ENCODE peak calls at places on chromosomes 7 and 10, in four cellular contexts. F is left colon, W is astrocyte, D is GM12864. P is an unnamed sample.

GRCh38 chr10:47024399-47025252 is 113.4 kb downstream of the PTPN20 start:
- DNase-seq in D (peak; percentile 29), W (peak; percentile 14), F (peak; percentile 38), P (peak; percentile 79)

GRCh38 chr10:5546891-5547683 is 22.3 kb downstream of the CALML3 start:
- DNase-seq in F (peak; percentile 90), D (no peak), W (peak; percentile 58), P (peak; percentile 85)

GRCh38 chr7:41685684-41686083 is 17.2 kb downstream of the INHBA start:
- DNase-seq in F (no peak), D (no peak), W (peak; percentile 88), P (no peak)

GRCh38 chr7:12269100-12269895 is 58.2 kb downstream of the TMEM106B start:
- DNase-seq in W (no peak), F (no peak), D (no peak), P (no peak)

GRCh38 chr7:138304071-138304320 is 156.1 kb upstream of the TRIM24 start:
- DNase-seq in W (no peak), D (no peak), F (no peak), P (no peak)

GRCh38 chr10:43461950-43462349 is 25.0 kb downstream of the ZNF487 start:
- DNase-seq in F (no peak), W (peak; percentile 60), D (peak; percentile 65), P (no peak)

GRCh38 chr7:33761440-33762080 is 143.8 kb upstream of the BMPER start:
- DNase-seq in W (no peak), F (no peak), D (no peak), P (no peak)

GRCh38 chr7:132933076-132933466 is 148.8 kb downstream of the CHCHD3 start:
- DNase-seq in W (peak; percentile 82), F (no peak), D (no peak), P (no peak)

GRCh38 chr7:57443567-57443966 is 6.4 kb upstream of the ZNF716 start:
- DNase-seq in D (no peak), F (no peak), W (no peak), P (no peak)

GRCh38 chr7:2982831-2983230 is 60.8 kb downstream of the CARD11 start:
- DNase-seq in W (no peak), D (no peak), F (no peak), P (no peak)

GRCh38 chr7:4028221-4028620 is 653.9 kb upstream of the FOXK1 start:
- DNase-seq in F (no peak), W (no peak), D (no peak), P (no peak)

GRCh38 chr10:17214486-17214885 is 13.0 kb upstream of the TRDMT1 start:
- DNase-seq in W (no peak), F (no peak), D (no peak), P (no peak)

P was measured in mucosa of descending colon.